ENCODE peak calls at places on chromosomes 11 and 22, in six cellular contexts. E, I, Y, G, H and W are unnamed samples.

GRCh38 chr22:34760276-34761008 is 305.5 kb upstream of the ISX start:
- DNase-seq in E (no peak), I (no peak), Y (no peak), G (no peak), H (no peak), W (no peak)

GRCh38 chr11:16809901-16810668 is 71.6 kb downstream of the C11orf58 start:
- DNase-seq in E (no peak), I (no peak), Y (no peak), G (no peak), H (no peak), W (peak)

GRCh38 chr11:68831124-68831523 is 10.6 kb downstream of the CPT1A start:
- DNase-seq in E (no peak), I (no peak), Y (peak), G (no peak), H (no peak), W (no peak)

GRCh38 chr11:27052668-27053067 is 12.1 kb downstream of the BBOX1 start:
- DNase-seq in E (no peak), I (no peak), Y (no peak), G (no peak), H (no peak), W (no peak)

GRCh38 chr11:61816736-61817455 is at the start of gene FADS1:
- DNase-seq in E (peak), I (peak), Y (peak), G (peak), H (peak), W (peak)

GRCh38 chr11:130899106-130899505 is 17.2 kb downstream of the SNX19 start:
- DNase-seq in E (no peak), I (no peak), Y (no peak), G (no peak), H (no peak), W (no peak)

GRCh38 chr11:32931605-32932004 is 39.0 kb downstream of the QSER1 start:
- DNase-seq in E (no peak), I (no peak), Y (no peak), G (no peak), H (no peak), W (no peak)

GRCh38 chr22:29108137-29108536 is 35.3 kb downstream of the KREMEN1 start:
- DNase-seq in E (no peak), I (no peak), Y (no peak), G (no peak), H (no peak), W (peak)

GRCh38 chr11:43697679-43698078 is 17.1 kb downstream of the HSD17B12 start:
- DNase-seq in E (no peak), I (no peak), Y (no peak), G (no peak), H (no peak), W (no peak)

GRCh38 chr11:121661796-121662508 is 209.2 kb upstream of the SORL1-AS1 start:
- DNase-seq in E (no peak), I (no peak), Y (no peak), G (peak), H (peak), W (peak)

GRCh38 chr11:14422052-14422813 is 63.2 kb upstream of the RRAS2 start:
- DNase-seq in E (peak), I (peak), Y (peak), G (peak), H (peak), W (peak)

GRCh38 chr22:33124471-33124870 is 66.3 kb upstream of the SYN3 start:
- DNase-seq in E (no peak), I (no peak), Y (no peak), G (no peak), H (no peak), W (no peak)

GRCh38 chr11:20161230-20161918 is 1.1 kb upstream of the DBX1 start:
- DNase-seq in E (peak), I (no peak), Y (no peak), G (no peak), H (no peak), W (no peak)
- H3K4me3 ChIP-seq in E (peak), I (no peak), Y (no peak), G (no peak), H (no peak), W (no peak)

GRCh38 chr11:59102259-59102765 is 4.7 kb upstream of the FAM111B start:
- DNase-seq in E (peak), I (no peak), Y (peak), G (no peak), H (no peak), W (peak)

GRCh38 chr11:59112494-59112893 is 5.5 kb downstream of the FAM111B start:
- DNase-seq in E (no peak), I (no peak), Y (no peak), G (no peak), H (no peak), W (no peak)

DNA sequence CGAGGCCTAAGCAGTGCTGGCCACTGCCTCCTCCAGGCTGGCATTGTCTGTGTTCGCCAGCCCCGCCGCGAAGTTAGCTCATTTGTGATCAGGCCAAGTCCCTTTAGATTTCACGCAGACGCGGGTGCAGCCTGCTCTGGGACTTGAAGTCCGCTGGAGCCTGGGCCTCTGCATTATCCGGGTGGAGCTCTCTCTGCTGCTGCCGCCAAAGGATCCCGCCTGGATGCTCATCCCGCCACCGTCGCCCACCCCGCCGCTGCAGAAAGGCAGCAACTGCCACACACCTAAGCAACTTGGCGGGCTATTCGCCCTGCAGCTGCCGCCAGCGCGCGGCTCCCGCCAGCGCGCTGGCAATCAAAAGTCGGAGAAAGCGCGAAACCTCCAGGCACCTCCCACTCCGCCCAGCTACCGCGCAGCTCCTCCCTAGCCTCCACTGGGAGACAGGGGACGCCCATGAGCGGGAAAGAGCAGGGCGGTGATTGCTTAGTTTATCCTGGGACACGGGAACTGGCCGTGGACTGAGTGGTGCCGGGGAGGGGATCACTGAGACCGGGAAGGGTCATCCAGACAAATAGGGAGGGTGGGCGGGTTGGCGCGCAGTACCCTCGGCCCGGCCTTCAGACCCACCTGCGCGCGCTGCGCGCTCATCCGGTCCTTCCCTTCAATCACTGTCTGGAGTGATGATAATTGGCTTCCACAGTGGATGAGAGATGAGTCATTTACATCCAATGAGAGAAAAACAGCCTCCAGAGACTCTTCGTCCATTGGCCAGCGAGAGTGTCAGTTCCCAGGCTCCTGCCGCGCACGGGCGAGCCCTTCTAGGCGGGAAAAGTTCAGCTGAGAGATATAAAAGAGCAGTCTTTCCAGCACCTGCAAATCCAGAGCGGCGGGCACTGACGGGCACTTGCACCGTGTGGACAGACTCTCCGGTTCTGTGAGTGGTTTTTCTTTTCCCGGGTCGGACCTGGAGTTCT is at the start of gene FAM111B:
- DNase-seq in E (peak), I (peak), Y (peak), G (peak), H (peak), W (peak)
- TF ChIP-seq CTCF in E (no peak), I (no peak), Y (no peak), G (peak), H (peak), W (no peak)

GRCh38 chr11:124643042-124643604 is 20.5 kb downstream of the TBRG1 start:
- DNase-seq in E (no peak), I (no peak), Y (no peak), G (no peak), H (no peak), W (no peak)

GRCh38 chr11:124646148-124646547 is 23.5 kb downstream of the TBRG1 start:
- DNase-seq in E (no peak), I (no peak), Y (no peak), G (no peak), H (no peak), W (no peak)

GRCh38 chr11:124644426-124645280 is 22.0 kb downstream of the TBRG1 start:
- DNase-seq in E (peak), I (no peak), Y (peak), G (no peak), H (no peak), W (peak)

GRCh38 chr11:124642628-124643027 is 20.0 kb downstream of the TBRG1 start:
- DNase-seq in E (no peak), I (no peak), Y (no peak), G (no peak), H (no peak), W (no peak)

DNA sequence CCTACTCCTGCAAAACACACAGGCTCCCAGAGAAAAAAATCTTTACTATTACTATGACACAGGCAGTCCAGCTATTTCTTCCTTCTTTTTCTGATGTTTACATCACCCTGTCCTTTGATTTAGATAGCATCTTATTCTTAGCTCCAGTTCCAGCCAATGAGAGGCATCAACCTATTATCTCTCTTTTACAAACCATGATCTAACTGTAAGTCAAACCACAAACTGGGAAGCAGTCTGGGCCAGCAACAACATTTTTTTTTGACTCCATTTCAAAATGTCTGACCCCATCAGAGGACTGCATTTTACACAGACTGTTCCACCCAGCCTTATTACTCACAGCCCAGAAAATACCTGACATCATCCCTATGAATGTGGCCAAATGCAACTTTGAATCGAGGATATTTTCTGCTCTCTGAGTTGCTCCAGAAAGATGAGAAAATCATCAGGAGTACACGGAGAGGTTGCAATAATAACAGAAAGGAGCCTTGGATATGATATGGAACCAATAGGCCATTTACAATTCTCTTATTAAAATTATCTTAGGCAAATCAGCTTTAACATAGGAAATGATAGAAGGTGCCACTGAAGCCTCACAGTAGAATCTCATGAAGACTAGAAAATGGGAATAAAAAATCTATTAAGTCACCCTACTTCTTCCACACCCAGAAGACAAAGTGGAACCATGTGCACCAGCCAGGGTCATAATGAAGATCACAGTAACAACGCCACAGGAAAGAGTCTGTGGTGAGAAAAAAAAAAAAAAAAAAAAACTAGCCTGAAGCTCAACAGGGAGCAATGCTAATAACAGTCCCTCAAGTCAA is 21.2 kb downstream of the TBRG1 start:
- DNase-seq in E (no peak), I (no peak), Y (no peak), G (peak), H (peak), W (peak)
- H3K4me3 ChIP-seq in E (no peak), I (no peak), Y (no peak), G (no peak), H (no peak), W (no peak)

GRCh38 chr11:36149538-36150242 is 139.5 kb downstream of the COMMD9 start:
- DNase-seq in E (peak), I (peak), Y (peak), G (peak), H (peak), W (peak)
- TF ChIP-seq CTCF in E (peak), I (no peak), Y (no peak), G (peak), H (peak), W (peak)

GRCh38 chr11:59555601-59556114 is 44.3 kb downstream of the OR4D9 start:
- DNase-seq in E (no peak), I (no peak), Y (no peak), G (no peak), H (no peak), W (no peak)
- H3K4me3 ChIP-seq in E (peak), I (peak), Y (no peak), G (peak), H (peak), W (peak)